ENCODE peak calls at places on chromosome 13, in six cellular contexts. H, N, E, Y, Z and F are unnamed samples.

GRCh38 chr13:96544965-96545364 is 449.3 kb downstream of the OXGR1 start:
- DNase-seq in H (no peak), N (no peak), E (no peak), Y (no peak), Z (peak; percentile 24), F (no peak)

GRCh38 chr13:34640179-34640929 is 301.7 kb upstream of the NBEA start:
- DNase-seq in H (no peak), N (no peak), E (no peak), Y (no peak), Z (no peak), F (no peak)

GRCh38 chr13:41465215-41465907 is 8.0 kb downstream of the RGCC start:
- DNase-seq in H (peak; percentile 96), N (peak; percentile 60), E (peak; percentile 91), Y (peak; percentile 85), Z (peak; percentile 85), F (peak; percentile 57)

GRCh38 chr13:27044837-27045570 is 126.6 kb downstream of the USP12 start:
- DNase-seq in H (peak; percentile 77), N (no peak), E (no peak), Y (no peak), Z (no peak), F (no peak)

GRCh38 chr13:35957174-35957867 is 173.9 kb downstream of the DCLK1 start:
- DNase-seq in H (no peak), N (no peak), E (peak; percentile 87), Y (peak; percentile 16), Z (no peak), F (no peak)

GRCh38 chr13:77457989-77458388 is 77.5 kb upstream of the SCEL start:
- DNase-seq in H (no peak), N (no peak), E (no peak), Y (no peak), Z (no peak), F (no peak)

GRCh38 chr13:98033277-98034247 is 80.1 kb downstream of the IPO5 start:
- DNase-seq in H (no peak), N (no peak), E (peak; percentile 86), Y (peak; percentile 58), Z (peak; percentile 71), F (no peak)

GRCh38 chr13:31797154-31797775 is 57.9 kb downstream of the RXFP2 start:
- DNase-seq in H (no peak), N (no peak), E (peak; percentile 76), Y (peak; percentile 61), Z (peak; percentile 17), F (no peak)

GRCh38 chr13:40662866-40663265 is 3.6 kb downstream of the FOXO1 start:
- DNase-seq in H (peak; percentile 75), N (no peak), E (no peak), Y (no peak), Z (no peak), F (no peak)

GRCh38 chr13:35882722-35883497 is 248.3 kb downstream of the DCLK1 start:
- DNase-seq in H (no peak), N (no peak), E (no peak), Y (peak; percentile 17), Z (peak; percentile 45), F (no peak)

GRCh38 chr13:49023441-49023840 is 47.7 kb downstream of the FNDC3A start:
- DNase-seq in H (no peak), N (no peak), E (peak; percentile 87), Y (peak; percentile 88), Z (peak; percentile 18), F (no peak)

GRCh38 chr13:109859898-109860297 is 73.5 kb upstream of the IRS2 start:
- DNase-seq in H (peak; percentile 15), N (no peak), E (no peak), Y (no peak), Z (no peak), F (no peak)

GRCh38 chr13:20370815-20371421 is 138.8 kb upstream of the GJB6 start:
- DNase-seq in H (no peak), N (no peak), E (no peak), Y (no peak), Z (no peak), F (no peak)

GRCh38 chr13:93951153-93951552 is 528.3 kb downstream of the DCT start:
- DNase-seq in H (no peak), N (no peak), E (peak; percentile 46), Y (peak; percentile 39), Z (no peak), F (no peak)

GRCh38 chr13:75316427-75316826 is 165.5 kb downstream of the TBC1D4 start:
- DNase-seq in H (no peak), N (no peak), E (peak; percentile 33), Y (peak; percentile 9), Z (no peak), F (no peak)

GRCh38 chr13:61247149-61247936 is 168.3 kb downstream of the PCDH20 start:
- DNase-seq in H (no peak), N (no peak), E (no peak), Y (no peak), Z (no peak), F (no peak)

GRCh38 chr13:107767119-107767518 is 448.2 kb downstream of the LIG4 start:
- DNase-seq in H (no peak), N (no peak), E (peak; percentile 16), Y (no peak), Z (no peak), F (no peak)

GRCh38 chr13:106533101-106533939 is 2.1 kb downstream of the EFNB2 start:
- DNase-seq in H (peak; percentile 66), N (no peak), E (peak; percentile 85), Y (peak; percentile 82), Z (peak; percentile 81), F (peak; percentile 31)

GRCh38 chr13:19864018-19864338 is 529 bp upstream of the ZMYM5 start:
- DNase-seq in H (peak; percentile 89), N (peak; percentile 45), E (peak; percentile 78), Y (peak; percentile 83), Z (peak; percentile 56), F (no peak)

GRCh38 chr13:44756411-44756810 is 180.3 kb upstream of the TSC22D1 start:
- DNase-seq in H (no peak), N (no peak), E (no peak), Y (peak; percentile 19), Z (no peak), F (no peak)

GRCh38 chr13:61880576-61881283 is 465.1 kb upstream of the PCDH20 start:
- DNase-seq in H (peak; percentile 62), N (no peak), E (peak; percentile 6), Y (no peak), Z (no peak), F (no peak)